ENCODE peak calls at places on chromosomes 5 and 9, in four cellular contexts. B is fibroblast of lung, W is fibroblast of the aortic adventitia, L is aorta. D is an unnamed sample.

GRCh38 chr5:83721878-83722779 is 1.5 kb upstream of the HAPLN1 start:
- DNase-seq in B (peak), W (peak), L (peak), D (peak)

GRCh38 chr9:126366366-126367011 is 39.9 kb downstream of the MVB12B start:
- DNase-seq in B (peak), W (peak), L (no peak), D (no peak)

GRCh38 chr5:149035282-149035882 is 27.5 kb downstream of the SH3TC2 start:
- DNase-seq in B (peak), W (peak), L (peak), D (peak)

GRCh38 chr9:130535818-130536521 is 43.4 kb upstream of the FUBP3 start:
- DNase-seq in B (peak), W (peak), L (no peak), D (no peak)

GRCh38 chr5:139361821-139362429 is 20.3 kb downstream of the PAIP2 start:
- DNase-seq in B (no peak), W (no peak), L (no peak), D (no peak)

GRCh38 chr5:15249152-15249551 is 250.8 kb upstream of the FBXL7 start:
- DNase-seq in B (peak), W (peak), L (no peak), D (no peak)

GRCh38 chr5:152439791-152440190 is 34.7 kb upstream of the NMUR2 start:
- DNase-seq in B (no peak), W (no peak), L (no peak), D (no peak)

GRCh38 chr9:75130621-75131020 is 42.3 kb downstream of the OSTF1 start:
- DNase-seq in B (peak), W (peak), L (no peak), D (no peak)

GRCh38 chr9:34479316-34479865 is 20.8 kb downstream of the DNAI1 start:
- DNase-seq in B (no peak), W (no peak), L (no peak), D (no peak)

GRCh38 chr9:107258919-107259318 is 24.2 kb upstream of the RAD23B start:
- DNase-seq in B (no peak), W (no peak), L (no peak), D (no peak)

GRCh38 chr5:61290815-61291214 is 41.2 kb upstream of the ZSWIM6 start:
- DNase-seq in B (peak), W (peak), L (no peak), D (no peak)

GRCh38 chr5:133054697-133055471 is 3.1 kb downstream of the HSPA4 start:
- DNase-seq in B (no peak), W (no peak), L (no peak), D (no peak)

GRCh38 chr9:134319306-134320194 is 6.7 kb upstream of the RXRA start:
- DNase-seq in B (no peak), W (no peak), L (peak), D (peak)

GRCh38 chr5:122332589-122333555 is 20.8 kb downstream of the SNCAIP start:
- DNase-seq in B (peak), W (no peak), L (no peak), D (no peak)

GRCh38 chr5:128213340-128213739 is 129.8 kb downstream of the SLC12A2 start:
- DNase-seq in B (peak), W (peak), L (no peak), D (no peak)

GRCh38 chr5:28473531-28474107 is 1435.2 kb upstream of the CDH9 start:
- DNase-seq in B (peak), W (peak), L (no peak), D (no peak)

GRCh38 chr9:84819446-84819845 is 149.9 kb downstream of the NTRK2 start:
- DNase-seq in B (no peak), W (no peak), L (no peak), D (no peak)

GRCh38 chr9:123368481-123369153 is 12.6 kb downstream of the CRB2 start:
- DNase-seq in B (no peak), W (no peak), L (no peak), D (no peak)

GRCh38 chr5:139640432-139641115 is 7.6 kb upstream of the CXXC5 start:
- DNase-seq in B (no peak), W (no peak), L (peak), D (no peak)

GRCh38 chr5:153551537-153552079 is 61.1 kb downstream of the GRIA1 start:
- DNase-seq in B (peak), W (peak), L (no peak), D (no peak)

GRCh38 chr5:2357309-2357708 is 394.2 kb downstream of the IRX2 start:
- DNase-seq in B (no peak), W (no peak), L (no peak), D (no peak)

GRCh38 chr5:173383711-173384110 is 55.5 kb upstream of the STC2 start:
- DNase-seq in B (no peak), W (no peak), L (no peak), D (no peak)

GRCh38 chr9:117487555-117488175 is 72.8 kb upstream of the ASTN2 start:
- DNase-seq in B (peak), W (peak), L (peak), D (peak)

GRCh38 chr5:67725591-67725990 is 490.0 kb upstream of the PIK3R1 start:
- DNase-seq in B (peak), W (peak), L (no peak), D (no peak)

D was measured in upper lobe of right lung.